ENCODE peak calls at places on chromosome X, in five cellular contexts. H, G, M, O and R are unnamed samples.

GRCh38 chrX:139692506-139692849 is 15.5 kb downstream of the MCF2 start:
- DNase-seq in H (no peak), G (no peak), M (no peak), O (no peak), R (peak)

GRCh38 chrX:8851487-8851886 is 50.3 kb upstream of the FAM9A start:
- DNase-seq in H (no peak), G (no peak), M (no peak), O (no peak), R (no peak)

GRCh38 chrX:154320406-154320805 is 24.8 kb downstream of the TKTL1 start:
- DNase-seq in H (no peak), G (no peak), M (no peak), O (no peak), R (no peak)

GRCh38 chrX:119190251-119190651 is 45.8 kb upstream of the PGRMC1 start:
- DNase-seq in H (no peak), G (no peak), M (no peak), O (no peak), R (no peak)

GRCh38 chrX:124619710-124620109 is 273.3 kb downstream of the SH2D1A start:
- DNase-seq in H (no peak), G (no peak), M (no peak), O (no peak), R (no peak)

GRCh38 chrX:106397788-106398538 is 213.8 kb upstream of the RADX start:
- DNase-seq in H (peak), G (no peak), M (no peak), O (no peak), R (peak)

GRCh38 chrX:131607796-131608369 is 64.0 kb downstream of the OR13H1 start:
- DNase-seq in H (no peak), G (no peak), M (no peak), O (no peak), R (no peak)

GRCh38 chrX:67544871-67545771 is 1.3 kb downstream of the AR start:
- DNase-seq in H (peak), G (no peak), M (no peak), O (no peak), R (peak)

GRCh38 chrX:52420824-52421443 is 52.1 kb downstream of the XAGE2 start:
- DNase-seq in H (no peak), G (no peak), M (no peak), O (no peak), R (no peak)

GRCh38 chrX:119539872-119540271 is 25.3 kb downstream of the STEEP1 start:
- DNase-seq in H (peak), G (peak), M (no peak), O (no peak), R (peak)

GRCh38 chrX:13996650-13997049 is 33.0 kb downstream of the GEMIN8 start:
- DNase-seq in H (no peak), G (no peak), M (no peak), O (no peak), R (no peak)

GRCh38 chrX:40154853-40155616 is 57.3 kb upstream of the BCOR start:
- DNase-seq in H (peak), G (peak), M (no peak), O (peak), R (peak)

GRCh38 chrX:39591099-39591498 is 506.7 kb downstream of the BCOR start:
- DNase-seq in H (no peak), G (no peak), M (no peak), O (no peak), R (no peak)

GRCh38 chrX:118730500-118731247 is 3.3 kb downstream of the IL13RA1 start:
- DNase-seq in H (no peak), G (no peak), M (no peak), O (no peak), R (no peak)

GRCh38 chrX:48468693-48469691 is 1.1 kb downstream of the SLC38A5 start:
- DNase-seq in H (peak), G (no peak), M (no peak), O (no peak), R (peak)

GRCh38 chrX:56995271-56995994 is at the start of gene SPIN3:
- DNase-seq in H (peak), G (peak), M (peak), O (peak), R (peak)

GRCh38 chrX:49053223-49054072 is 5.4 kb upstream of the CCDC120 start:
- DNase-seq in H (peak), G (peak), M (no peak), O (peak), R (peak)

GRCh38 chrX:87525771-87526229 is 8.2 kb downstream of the KLHL4 start:
- DNase-seq in H (peak), G (peak), M (no peak), O (no peak), R (no peak)

GRCh38 chrX:132480581-132481203 is 8.1 kb downstream of the MBNL3 start:
- DNase-seq in H (no peak), G (no peak), M (peak), O (peak), R (no peak)

GRCh38 chrX:152817082-152817744 is 13.3 kb downstream of the CETN2 start:
- DNase-seq in H (peak), G (no peak), M (no peak), O (no peak), R (peak)

GRCh38 chrX:6852869-6853268 is 294.6 kb upstream of the STS start:
- DNase-seq in H (no peak), G (no peak), M (no peak), O (no peak), R (no peak)

GRCh38 chrX:85243761-85244410 is at the start of the genes SATL1 and ZNF711:
- DNase-seq in H (peak), G (peak), M (no peak), O (peak), R (peak)

GRCh38 chrX:148572332-148572731 is 71.9 kb downstream of the AFF2 start:
- DNase-seq in H (no peak), G (no peak), M (no peak), O (no peak), R (no peak)

GRCh38 chrX:97200454-97200853 is 316.7 kb downstream of the RPA4 start:
- DNase-seq in H (peak), G (no peak), M (no peak), O (no peak), R (peak)

GRCh38 chrX:132266583-132267355 is 47.5 kb upstream of the RAP2C start:
- DNase-seq in H (no peak), G (no peak), M (no peak), O (no peak), R (no peak)

GRCh38 chrX:66016905-66017658 is 22.8 kb downstream of the VSIG4 start:
- DNase-seq in H (peak), G (no peak), M (no peak), O (no peak), R (no peak)

GRCh38 chrX:125132274-125132673 is 187.4 kb upstream of the TEX13C start:
- DNase-seq in H (peak), G (peak), M (no peak), O (peak), R (peak)

GRCh38 chrX:36407886-36408285 is 488.4 kb downstream of the CFAP47 start:
- DNase-seq in H (no peak), G (no peak), M (no peak), O (no peak), R (no peak)

GRCh38 chrX:122941801-122942200 is 242.3 kb upstream of the GRIA3 start:
- DNase-seq in H (no peak), G (no peak), M (no peak), O (no peak), R (no peak)

GRCh38 chrX:71367396-71367795 is 1.2 kb downstream of the TAF1 start:
- DNase-seq in H (peak), G (no peak), M (no peak), O (no peak), R (no peak)

GRCh38 chrX:69069876-69070275 is 95.4 kb downstream of the PJA1 start:
- DNase-seq in H (no peak), G (no peak), M (no peak), O (no peak), R (no peak)

GRCh38 chrX:40402771-40403533 is 177.8 kb upstream of the ATP6AP2 start:
- DNase-seq in H (peak), G (peak), M (no peak), O (no peak), R (no peak)

GRCh38 chrX:136768469-136769084 is 12.2 kb downstream of the ARHGEF6 start:
- DNase-seq in H (peak), G (no peak), M (no peak), O (no peak), R (no peak)

GRCh38 chrX:41688154-41688553 is 619 bp upstream of the GPR34 start:
- DNase-seq in H (no peak), G (no peak), M (no peak), O (no peak), R (no peak)

GRCh38 chrX:72461766-72462165 is 110.9 kb downstream of the HDAC8 start:
- DNase-seq in H (no peak), G (no peak), M (no peak), O (no peak), R (no peak)

GRCh38 chrX:109966246-109966645 is 36.7 kb upstream of the TMEM164 start:
- DNase-seq in H (no peak), G (no peak), M (no peak), O (no peak), R (no peak)

GRCh38 chrX:115413246-115413878 is 123.8 kb downstream of the LUZP4 start:
- DNase-seq in H (no peak), G (no peak), M (no peak), O (no peak), R (no peak)

GRCh38 chrX:2492536-2493218 is 8.1 kb downstream of the DHRSX start:
- DNase-seq in H (no peak), G (no peak), M (no peak), O (no peak), R (no peak)

DNA sequence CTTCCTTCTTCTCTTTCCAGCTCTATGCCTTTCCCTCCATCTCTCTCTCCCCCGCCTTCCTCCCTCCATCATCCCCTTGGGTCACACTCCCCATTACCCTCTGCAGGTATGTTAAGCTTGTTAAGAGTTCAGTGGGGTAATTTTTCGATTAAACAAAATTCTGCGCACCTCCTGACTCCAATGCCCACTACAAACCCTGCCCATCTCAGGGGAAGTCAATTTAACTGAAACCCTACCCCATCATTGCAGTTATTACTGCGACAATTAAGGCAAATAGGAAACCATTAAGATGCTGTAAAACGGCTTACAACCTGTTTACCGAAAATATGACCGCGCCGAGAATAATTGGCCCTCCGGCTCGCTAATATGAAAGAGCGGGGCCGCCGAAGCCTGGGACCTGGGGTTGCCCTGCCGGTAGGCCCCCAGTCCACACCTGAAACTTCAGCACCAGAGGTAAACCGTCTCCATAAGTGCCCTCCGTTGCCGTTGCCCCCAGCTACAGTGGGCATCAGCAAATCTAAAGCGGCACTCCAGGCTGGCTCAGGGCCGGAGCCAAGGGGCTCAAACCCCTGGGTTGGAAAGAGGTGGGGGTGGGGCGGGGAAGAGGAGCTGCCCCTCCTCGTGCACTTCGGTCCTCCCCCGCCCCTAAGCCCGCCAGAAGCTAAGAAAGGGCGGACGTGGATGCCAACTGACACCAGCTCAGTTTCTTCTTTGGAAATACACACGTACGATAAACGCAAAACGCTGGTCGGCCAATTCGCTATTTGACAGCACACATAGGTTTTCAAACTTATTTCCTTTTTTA is 4.8 kb downstream of the ARX start:
- DNase-seq in H (no peak), G (no peak), M (no peak), O (no peak), R (no peak)
- TF ChIP-seq JUNB in H (no peak), G (no peak), M (no peak), O (no peak), R (no peak)

GRCh38 chrX:46840946-46841740 is 4.3 kb downstream of the RP2 start:
- DNase-seq in H (no peak), G (no peak), M (no peak), O (no peak), R (no peak)
- TF ChIP-seq JUNB in H (no peak), G (no peak), M (no peak), O (no peak), R (no peak)

DNA sequence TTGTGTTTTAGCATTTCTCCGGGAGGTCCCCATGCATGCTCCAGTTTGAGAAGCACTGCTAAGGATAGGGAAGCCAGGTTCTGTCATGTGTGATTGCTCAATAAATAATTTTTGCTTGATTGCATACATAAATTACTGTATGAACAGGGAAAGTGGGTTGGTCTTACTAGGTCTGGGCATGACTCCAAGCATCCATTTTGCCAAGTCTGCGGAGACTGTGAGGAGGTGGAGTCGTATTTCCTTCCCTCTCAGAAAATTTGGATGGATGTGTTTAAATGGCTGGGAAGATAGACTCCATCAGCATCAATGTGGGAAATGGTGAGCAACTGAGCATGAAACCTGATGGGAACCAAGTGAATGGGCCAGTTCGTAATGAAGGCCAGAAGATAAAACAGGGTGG is 84.0 kb downstream of the NHS start:
- DNase-seq in H (no peak), G (no peak), M (no peak), O (no peak), R (no peak)
- TF ChIP-seq JUNB in H (no peak), G (no peak), M (no peak), O (no peak), R (no peak)

GRCh38 chrX:20545538-20545937 is 278.8 kb upstream of the RPS6KA3 start:
- DNase-seq in H (no peak), G (no peak), M (no peak), O (no peak), R (no peak)
- TF ChIP-seq JUNB in H (no peak), G (no peak), M (no peak), O (no peak), R (no peak)

DNA sequence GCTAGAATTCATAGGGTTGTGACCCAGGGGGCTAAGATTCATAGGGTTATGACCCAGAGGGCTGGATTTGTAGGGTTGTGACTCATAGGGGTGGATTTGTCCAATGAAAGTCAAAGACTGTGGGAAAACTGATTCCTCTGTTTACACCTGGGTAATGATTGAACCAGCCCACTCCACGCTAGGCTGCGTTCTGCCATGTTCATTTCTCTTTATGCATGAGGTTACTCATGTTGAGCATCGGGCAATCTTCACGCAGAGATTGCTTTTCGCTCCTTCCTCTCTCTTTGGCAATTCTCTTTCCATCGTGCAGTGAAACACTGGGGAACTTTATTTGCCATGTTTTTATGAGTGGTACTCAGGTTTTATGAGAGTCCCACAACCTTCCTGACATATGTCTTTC is 127.8 kb downstream of the CRLF2 start:
- DNase-seq in H (no peak), G (peak), M (no peak), O (no peak), R (no peak)
- TF ChIP-seq JUNB in H (no peak), G (no peak), M (no peak), O (no peak), R (no peak)

DNA sequence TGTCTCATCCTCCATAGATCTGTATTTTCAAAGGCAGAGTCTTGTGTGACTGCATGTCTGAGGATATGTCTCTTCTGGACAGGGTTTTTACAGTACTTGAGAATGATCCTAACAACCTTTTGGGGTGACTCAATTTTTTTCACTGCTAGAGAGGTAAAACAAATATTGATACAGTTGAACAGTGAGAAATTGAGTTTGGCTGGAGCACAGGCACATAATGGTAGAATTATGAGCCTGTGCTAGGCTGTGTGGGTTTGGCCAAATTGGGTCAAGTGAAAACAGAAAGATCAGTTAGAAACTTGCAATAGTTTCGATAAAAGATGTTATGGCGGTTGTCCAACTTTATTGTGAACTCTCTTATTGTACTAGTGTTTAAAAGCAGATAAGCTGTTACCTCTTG is 23.3 kb upstream of the EOLA2 start:
- DNase-seq in H (no peak), G (no peak), M (no peak), O (no peak), R (no peak)
- TF ChIP-seq JUNB in H (no peak), G (no peak), M (no peak), O (no peak), R (no peak)

GRCh38 chrX:10636337-10636736 is 16.0 kb upstream of the MID1 start:
- DNase-seq in H (peak), G (peak), M (no peak), O (no peak), R (peak)
- TF ChIP-seq JUNB in H (no peak), G (no peak), M (no peak), O (no peak), R (no peak)

GRCh38 chrX:22047470-22047869 is 15.3 kb downstream of the PHEX start:
- DNase-seq in H (no peak), G (no peak), M (no peak), O (no peak), R (no peak)
- TF ChIP-seq JUNB in H (no peak), G (no peak), M (no peak), O (no peak), R (no peak)